ENCODE peak calls at places on chromosomes 1 and 21, in six cellular contexts. N is stimulated activated CD4-positive, alpha-beta T cell treated with anti-CD3 and anti-CD28 coated beads, Interleukin-4, amount 100 ng/mL, for 1 hour; A is ureter; L is COLO829; I is progenitor cell of endocrine pancreas; X is memory B cell. O is an unnamed sample.

GRCh38 chr1:185487030-185487429 is 170.0 kb upstream of the IVNS1ABP start:
- DNase-seq in N (no peak), A (no peak), L (no peak), I (no peak), X (no peak), O (no peak)

GRCh38 chr21:42080788-42081083 is 9.6 kb downstream of the UMODL1 start:
- DNase-seq in N (no peak), A (no peak), L (no peak), I (no peak), X (no peak), O (no peak)

GRCh38 chr1:5716126-5716525 is 276.1 kb downstream of the NPHP4 start:
- DNase-seq in N (no peak), A (no peak), L (no peak), I (no peak), X (no peak), O (no peak)

GRCh38 chr21:45768741-45769049 is 125.2 kb downstream of the PCBP3 start:
- DNase-seq in N (peak; percentile 23), A (no peak), L (no peak), I (no peak), X (no peak), O (no peak)

GRCh38 chr1:73803380-73803779 is 394.6 kb downstream of the LRRIQ3 start:
- DNase-seq in N (no peak), A (no peak), L (no peak), I (no peak), X (no peak), O (no peak)

GRCh38 chr1:88701275-88701674 is 17.2 kb downstream of the PKN2 start:
- DNase-seq in N (no peak), A (no peak), L (no peak), I (no peak), X (no peak), O (no peak)

GRCh38 chr1:211326528-211327340 is at the start of gene TRAF5:
- DNase-seq in N (peak; percentile 57), A (no peak), L (no peak), I (peak; percentile 35), X (peak; percentile 62), O (no peak)

GRCh38 chr1:212688338-212689047 is 11.1 kb downstream of the BATF3 start:
- DNase-seq in N (no peak), A (no peak), L (no peak), I (no peak), X (no peak), O (no peak)

GRCh38 chr21:36250423-36251075 is 69.4 kb upstream of the MORC3 start:
- DNase-seq in N (no peak), A (no peak), L (no peak), I (no peak), X (no peak), O (no peak)

GRCh38 chr1:222243902-222244301 is 304.0 kb downstream of the HHIPL2 start:
- DNase-seq in N (no peak), A (no peak), L (no peak), I (no peak), X (no peak), O (no peak)

GRCh38 chr1:166594646-166595045 is 244.6 kb upstream of the POGK start:
- DNase-seq in N (no peak), A (no peak), L (no peak), I (no peak), X (no peak), O (no peak)

GRCh38 chr1:38046333-38046883 is at the start of gene POU3F1:
- DNase-seq in N (no peak), A (no peak), L (no peak), I (no peak), X (peak; percentile 58), O (no peak)

GRCh38 chr1:108746382-108747127 is at the start of gene STXBP3:
- DNase-seq in N (peak; percentile 100), A (peak; percentile 100), L (peak; percentile 90), I (peak; percentile 99), X (peak; percentile 100), O (peak; percentile 95)

GRCh38 chr1:221858758-221859157 is 116.9 kb upstream of the DUSP10 start:
- DNase-seq in N (no peak), A (no peak), L (peak; percentile 40), I (no peak), X (no peak), O (no peak)

GRCh38 chr21:44871576-44872265 is 1.8 kb downstream of the PTTG1IP start:
- DNase-seq in N (peak; percentile 28), A (peak; percentile 65), L (no peak), I (no peak), X (no peak), O (no peak)

GRCh38 chr1:94617139-94617805 is 75.7 kb upstream of the F3 start:
- DNase-seq in N (no peak), A (no peak), L (no peak), I (no peak), X (no peak), O (no peak)

GRCh38 chr1:217354900-217355299 is 276.0 kb downstream of the GPATCH2 start:
- DNase-seq in N (no peak), A (no peak), L (no peak), I (no peak), X (no peak), O (no peak)

GRCh38 chr1:47317841-47318240 is 3.9 kb upstream of the STIL start:
- DNase-seq in N (no peak), A (no peak), L (no peak), I (no peak), X (no peak), O (no peak)

GRCh38 chr1:24210195-24210627 is 23.1 kb upstream of the IFNLR1 start:
- DNase-seq in N (no peak), A (no peak), L (no peak), I (no peak), X (no peak), O (no peak)

GRCh38 chr1:59553381-59553780 is 256.5 kb downstream of the FGGY start:
- DNase-seq in N (no peak), A (no peak), L (no peak), I (no peak), X (no peak), O (no peak)

GRCh38 chr1:36350659-36351171 is 27.3 kb upstream of the EVA1B start:
- DNase-seq in N (peak; percentile 62), A (no peak), L (no peak), I (no peak), X (no peak), O (no peak)

GRCh38 chr1:89918794-89919155 is 76.1 kb upstream of the ZNF326 start:
- DNase-seq in N (no peak), A (no peak), L (no peak), I (no peak), X (no peak), O (no peak)

GRCh38 chr1:899636-900317 is 23.9 kb upstream of the SAMD11 start:
- DNase-seq in N (no peak), A (no peak), L (no peak), I (no peak), X (no peak), O (no peak)

GRCh38 chr1:174005032-174005431 is 17.1 kb downstream of the RC3H1 start:
- DNase-seq in N (no peak), A (no peak), L (peak; percentile 98), I (no peak), X (no peak), O (no peak)

GRCh38 chr1:108831225-108831624 is 25.7 kb downstream of the AKNAD1 start:
- DNase-seq in N (no peak), A (no peak), L (no peak), I (no peak), X (no peak), O (no peak)

GRCh38 chr1:215151841-215152240 is 69.3 kb downstream of the KCNK2 start:
- DNase-seq in N (no peak), A (no peak), L (no peak), I (no peak), X (no peak), O (no peak)

GRCh38 chr1:45512641-45513054 is 9.0 kb downstream of the PRDX1 start:
- DNase-seq in N (peak; percentile 44), A (no peak), L (peak; percentile 26), I (peak; percentile 45), X (peak; percentile 57), O (no peak)

GRCh38 chr1:26861286-26861701 is 1.7 kb upstream of the SFN start:
- DNase-seq in N (no peak), A (no peak), L (no peak), I (no peak), X (no peak), O (no peak)

GRCh38 chr1:155091071-155092051 is 12.7 kb downstream of the EFNA3 start:
- DNase-seq in N (peak; percentile 83), A (peak; percentile 82), L (peak; percentile 71), I (peak; percentile 92), X (peak; percentile 86), O (peak; percentile 82)

GRCh38 chr1:19688041-19688842 is 23.6 kb downstream of the HTR6 start:
- DNase-seq in N (peak; percentile 20), A (no peak), L (no peak), I (no peak), X (no peak), O (no peak)

GRCh38 chr1:214086945-214087344 is 99.2 kb downstream of the PROX1 start:
- DNase-seq in N (no peak), A (no peak), L (no peak), I (no peak), X (no peak), O (no peak)

GRCh38 chr1:59214764-59215208 is 82.1 kb upstream of the FGGY start:
- DNase-seq in N (no peak), A (no peak), L (no peak), I (peak; percentile 19), X (no peak), O (no peak)

GRCh38 chr1:101996830-101997485 is at the start of gene OLFM3:
- DNase-seq in N (no peak), A (no peak), L (peak; percentile 13), I (peak; percentile 70), X (no peak), O (peak; percentile 39)

GRCh38 chr1:173502104-173502503 is 25.0 kb downstream of the PRDX6 start:
- DNase-seq in N (no peak), A (no peak), L (no peak), I (no peak), X (no peak), O (no peak)

GRCh38 chr1:66940968-66941367 is 16.2 kb downstream of the MIER1 start:
- DNase-seq in N (no peak), A (no peak), L (no peak), I (no peak), X (no peak), O (no peak)

GRCh38 chr1:227604446-227604845 is 41.1 kb downstream of the ZNF678 start:
- DNase-seq in N (no peak), A (no peak), L (no peak), I (no peak), X (no peak), O (no peak)

GRCh38 chr1:92556350-92556749 is 69.6 kb upstream of the GFI1 start:
- DNase-seq in N (no peak), A (no peak), L (no peak), I (no peak), X (no peak), O (no peak)

GRCh38 chr1:115166531-115167091 is 77.3 kb upstream of the TSPAN2 start:
- DNase-seq in N (no peak), A (no peak), L (no peak), I (no peak), X (no peak), O (no peak)

GRCh38 chr1:155002479-155003226 is at the start of gene ZBTB7B:
- DNase-seq in N (no peak), A (no peak), L (peak; percentile 76), I (no peak), X (no peak), O (no peak)